ENCODE peak calls at places on chromosomes 12 and 14, in seven cellular contexts. S is heart left ventricle; J is CD4-positive, CD25-positive, alpha-beta regulatory T cell; X is aorta; R is fibroblast of lung; B is PC-3; M is IMR-90. Y is an unnamed sample. For H3K27me3 and H3K4me1, the result is how much of the 10 kb centered on the place peaks cover.

GRCh38 chr14:75399819-75400678 is 27.8 kb upstream of the JDP2 start:
- DNase-seq in S (peak), J (peak), X (peak), R (peak), B (peak), M (no peak), Y (peak)

GRCh38 chr12:90335561-90335960 is 619.4 kb downstream of the CCER1 start:
- DNase-seq in S (no peak), J (no peak), X (no peak), R (peak), B (no peak), M (no peak), Y (no peak)

GRCh38 chr12:22625671-22626251 is 790 bp downstream of the ETNK1 start:
- DNase-seq in S (no peak), J (peak), X (no peak), R (peak), B (peak), M (peak), Y (peak)

GRCh38 chr12:9074484-9075140 is 41.1 kb downstream of the A2M start:
- DNase-seq in S (no peak), J (no peak), X (peak), R (no peak), B (no peak), M (no peak), Y (no peak)

GRCh38 chr12:10641735-10642500 is 28.5 kb upstream of the MAGOHB start:
- DNase-seq in S (no peak), J (no peak), X (no peak), R (peak), B (peak), M (peak), Y (peak)

GRCh38 chr14:34374998-34375740 is 86.9 kb downstream of the SPTSSA start:
- DNase-seq in S (no peak), J (no peak), X (no peak), R (peak), B (peak), M (no peak), Y (peak)

GRCh38 chr12:98998697-98999299 is 353.7 kb downstream of the APAF1 start:
- DNase-seq in S (no peak), J (peak), X (no peak), R (peak), B (peak), M (peak), Y (peak)

GRCh38 chr12:14410177-14410576 is 44.7 kb downstream of the ATF7IP start:
- DNase-seq in S (no peak), J (no peak), X (no peak), R (peak), B (no peak), M (no peak), Y (peak)

GRCh38 chr12:49673446-49674317 is 33.5 kb downstream of the FMNL3 start:
- DNase-seq in S (peak), J (peak), X (peak), R (peak), B (no peak), M (peak), Y (peak)

GRCh38 chr12:1171657-1172056 is 180.6 kb downstream of the ERC1 start:
- DNase-seq in S (no peak), J (no peak), X (no peak), R (peak), B (no peak), M (no peak), Y (no peak)

GRCh38 chr14:81388236-81388801 is 11.8 kb downstream of the STON2 start:
- DNase-seq in S (no peak), J (no peak), X (no peak), R (no peak), B (no peak), M (no peak), Y (no peak)

GRCh38 chr12:122006186-122006926 is 15.3 kb upstream of the BCL7A start:
- DNase-seq in S (peak), J (peak), X (peak), R (no peak), B (no peak), M (no peak), Y (no peak)

GRCh38 chr14:99853206-99853605 is 60.0 kb downstream of the EML1 start:
- DNase-seq in S (peak), J (peak), X (no peak), R (no peak), B (no peak), M (no peak), Y (peak)

GRCh38 chr14:103641181-103641580 is 12.2 kb downstream of the KLC1 start:
- DNase-seq in S (no peak), J (no peak), X (no peak), R (peak), B (peak), M (peak), Y (peak)

GRCh38 chr12:108578813-108579212 is 16.4 kb downstream of the ISCU start:
- DNase-seq in S (no peak), J (no peak), X (no peak), R (no peak), B (no peak), M (no peak), Y (no peak)

GRCh38 chr12:99611117-99611516 is 36.4 kb upstream of the GARIN6 start:
- DNase-seq in S (no peak), J (no peak), X (no peak), R (peak), B (peak), M (no peak), Y (peak)

GRCh38 chr12:43847427-43847826 is 11.5 kb downstream of the TMEM117 start:
- DNase-seq in S (no peak), J (no peak), X (no peak), R (peak), B (peak), M (peak), Y (peak)

GRCh38 chr14:24095196-24096068 is 1.3 kb downstream of the PCK2 start:
- DNase-seq in S (no peak), J (peak), X (peak), R (no peak), B (no peak), M (peak), Y (peak)

GRCh38 chr14:58864751-58865519 is 227.2 kb downstream of the DACT1 start:
- DNase-seq in S (no peak), J (no peak), X (no peak), R (peak), B (peak), M (peak), Y (peak)

GRCh38 chr14:67352055-67352454 is 7.5 kb downstream of the ATP6V1D start:
- DNase-seq in S (no peak), J (no peak), X (no peak), R (no peak), B (no peak), M (no peak), Y (no peak)

GRCh38 chr14:106507354-106507753 is 981.0 kb downstream of the TMEM121 start:
- DNase-seq in S (no peak), J (no peak), X (no peak), R (no peak), B (no peak), M (no peak), Y (no peak)

GRCh38 chr12:94873368-94874085 is 130.0 kb downstream of the NDUFA12 start:
- DNase-seq in S (no peak), J (no peak), X (peak), R (no peak), B (no peak), M (no peak), Y (peak)
- H3K27me3 ChIP-seq in S (half or more), J (under half), X (under half), R (half or more), B (half or more), M (half or more), Y (half or more)

GRCh38 chr14:104795468-104795780 is at the start of gene AKT1:
- DNase-seq in S (no peak), J (no peak), X (no peak), R (no peak), B (no peak), M (no peak), Y (no peak)

GRCh38 chr14:104794641-104795467 is 694 bp downstream of the AKT1 start:
- DNase-seq in S (no peak), J (peak), X (no peak), R (peak), B (peak), M (peak), Y (peak)

GRCh38 chr14:104797112-104798044 is 1.8 kb upstream of the AKT1 start:
- DNase-seq in S (no peak), J (no peak), X (no peak), R (no peak), B (no peak), M (no peak), Y (no peak)

GRCh38 chr14:104796682-104797081 is 1.1 kb upstream of the AKT1 start:
- DNase-seq in S (no peak), J (no peak), X (no peak), R (no peak), B (no peak), M (no peak), Y (no peak)

GRCh38 chr14:104795781-104796681 is 483 bp upstream of the AKT1 start:
- DNase-seq in S (peak), J (peak), X (peak), R (peak), B (peak), M (no peak), Y (peak)
- H3K4me1 ChIP-seq in S (under half), J (under half), X (under half), R (under half), B (under half), M (under half), Y (under half)

DNA sequence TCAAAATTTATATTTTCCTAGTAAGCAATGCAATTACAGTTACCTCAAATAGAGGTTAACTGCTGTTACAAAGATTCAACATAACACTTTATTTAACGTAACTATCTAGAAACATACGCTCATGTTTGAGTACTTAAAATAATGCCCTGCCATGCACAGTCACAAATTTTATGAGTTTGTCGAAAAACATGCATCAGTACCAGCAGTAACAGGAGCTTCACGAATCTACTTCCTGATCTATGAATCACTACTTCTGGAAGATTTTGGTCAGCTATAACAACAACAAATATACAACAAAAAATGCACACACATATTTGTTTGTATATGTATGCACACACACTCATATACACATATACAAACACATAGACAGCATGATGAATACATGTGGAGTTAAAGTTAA is 881.8 kb downstream of the FSCB start:
- DNase-seq in S (no peak), J (no peak), X (no peak), R (no peak), B (peak), M (no peak), Y (no peak)
- H3K27me3 ChIP-seq in S (under half), J (under half), X (under half), R (under half), B (under half), M (under half), Y (under half)

GRCh38 chr12:52037248-52037861 is 13.9 kb upstream of the NR4A1 start:
- DNase-seq in S (peak), J (no peak), X (peak), R (peak), B (peak), M (peak), Y (peak)

GRCh38 chr12:52038447-52038846 is 12.8 kb upstream of the NR4A1 start:
- DNase-seq in S (no peak), J (no peak), X (peak), R (no peak), B (no peak), M (peak), Y (peak)

GRCh38 chr12:52036587-52037171 is 14.6 kb upstream of the NR4A1 start:
- DNase-seq in S (peak), J (peak), X (peak), R (peak), B (peak), M (peak), Y (peak)

GRCh38 chr12:52033506-52034258 is 17.6 kb upstream of the NR4A1 start:
- DNase-seq in S (no peak), J (no peak), X (peak), R (no peak), B (no peak), M (no peak), Y (no peak)

GRCh38 chr12:52035926-52036325 is 15.3 kb upstream of the NR4A1 start:
- DNase-seq in S (no peak), J (no peak), X (no peak), R (no peak), B (no peak), M (no peak), Y (no peak)
- H3K4me1 ChIP-seq in S (half or more), J (under half), X (under half), R (under half), B (under half), M (under half), Y (under half)

DNA sequence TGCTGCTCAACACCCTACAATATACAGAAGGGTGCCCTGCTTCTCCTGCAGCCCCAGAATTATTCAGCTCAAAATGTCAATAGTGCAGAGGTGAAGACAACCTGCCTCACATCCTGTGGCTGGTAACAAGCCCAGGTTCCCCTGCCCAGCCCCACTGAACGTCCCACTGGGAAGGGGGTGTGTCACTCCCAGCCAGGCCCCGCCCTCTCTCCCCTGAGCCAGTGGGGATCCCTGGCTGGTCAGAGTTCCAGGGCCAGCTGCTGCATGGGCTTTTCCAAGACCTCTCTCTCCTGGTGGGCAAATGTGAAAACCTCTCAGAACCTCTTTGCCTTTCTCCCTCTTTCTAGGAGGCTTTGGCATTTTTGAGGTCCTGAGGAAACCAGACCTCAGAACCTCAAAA is 13.7 kb upstream of the LHX5 start:
- DNase-seq in S (no peak), J (no peak), X (no peak), R (no peak), B (no peak), M (no peak), Y (no peak)
- H3K27me3 ChIP-seq in S (half or more), J (under half), X (under half), R (under half), B (half or more), M (under half), Y (under half)

GRCh38 chr14:71597289-71597920 is 334.8 kb upstream of the RGS6 start:
- DNase-seq in S (no peak), J (no peak), X (no peak), R (no peak), B (no peak), M (no peak), Y (no peak)

GRCh38 chr14:71594828-71595227 is 337.4 kb upstream of the RGS6 start:
- DNase-seq in S (no peak), J (no peak), X (no peak), R (peak), B (no peak), M (peak), Y (peak)

GRCh38 chr14:71597955-71598659 is 334.1 kb upstream of the RGS6 start:
- DNase-seq in S (no peak), J (peak), X (no peak), R (no peak), B (no peak), M (no peak), Y (no peak)

GRCh38 chr14:71593966-71594365 is 338.3 kb upstream of the RGS6 start:
- DNase-seq in S (no peak), J (no peak), X (no peak), R (no peak), B (no peak), M (no peak), Y (no peak)

GRCh38 chr14:71595441-71595840 is 336.8 kb upstream of the RGS6 start:
- DNase-seq in S (no peak), J (no peak), X (no peak), R (no peak), B (no peak), M (no peak), Y (no peak)
- H3K4me1 ChIP-seq in S (under half), J (under half), X (under half), R (under half), B (under half), M (under half), Y (half or more)

DNA sequence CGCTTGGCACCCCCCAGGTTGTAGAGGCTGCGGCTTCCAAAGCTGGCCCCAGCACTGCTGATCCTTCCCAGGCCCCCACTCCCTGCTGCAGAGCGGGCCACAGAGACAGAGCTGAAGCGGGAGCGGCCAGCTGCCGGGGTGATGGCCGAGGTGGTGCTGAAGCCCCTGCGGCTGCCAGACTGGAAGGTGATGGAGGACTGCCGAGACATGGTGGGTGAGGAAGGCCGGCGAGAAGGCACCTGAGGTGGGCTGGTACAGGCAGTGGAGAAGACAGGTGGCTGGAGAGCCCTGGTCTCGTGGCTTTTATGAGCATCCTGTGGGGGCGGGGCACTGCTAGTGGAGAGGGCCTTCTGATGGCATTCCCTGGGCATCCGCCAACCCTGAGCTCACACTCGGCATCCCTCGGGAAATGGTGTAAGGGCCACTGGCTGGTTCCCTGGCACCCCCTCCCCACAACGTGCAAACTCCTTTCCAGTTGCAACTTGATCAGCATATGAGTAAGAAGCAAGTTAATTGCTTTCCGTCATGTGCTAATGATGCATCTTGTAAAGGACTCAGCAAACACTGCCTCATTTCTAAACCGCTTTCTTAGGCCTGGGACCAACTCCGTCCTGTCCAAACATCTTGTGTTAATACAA is at the start of gene KRT75:
- DNase-seq in S (no peak), J (no peak), X (no peak), R (peak), B (peak), M (no peak), Y (peak)
- H3K27me3 ChIP-seq in S (under half), J (under half), X (under half), R (under half), B (under half), M (under half), Y (under half)

GRCh38 chr12:26461799-26462198 is 266.4 kb downstream of the SSPN start:
- DNase-seq in S (no peak), J (no peak), X (no peak), R (no peak), B (no peak), M (no peak), Y (no peak)
- H3K4me1 ChIP-seq in S (under half), J (under half), X (under half), R (under half), B (under half), M (under half), Y (under half)

Y was measured in GM23248.